ENCODE peak calls at places on chromosomes 1 and 21, in seven cellular contexts. G is H1, M is HCT116, C is K562, Y is SK-N-SH, B is HepG2, P is GM12878. K is an unnamed sample.

GRCh38 chr1:244435562-244436205 is 16.0 kb downstream of the ADSS2 start:
- DNase-seq in B (peak), G (no peak), C (no peak), M (peak), Y (no peak), P (no peak), K (no peak)

GRCh38 chr1:231369282-231369681 is 31.2 kb downstream of the SPRTN start:
- DNase-seq in Y (no peak), P (no peak), M (no peak), G (no peak), C (no peak), B (no peak), K (no peak)

GRCh38 chr1:54861070-54861761 is 25.8 kb downstream of the DHCR24 start:
- DNase-seq in M (no peak), Y (peak), C (peak), B (peak), G (no peak), P (peak), K (peak)

GRCh38 chr1:204479387-204480136 is 15.0 kb downstream of the PIK3C2B start:
- DNase-seq in C (no peak), B (no peak), P (no peak), G (no peak), M (peak), Y (no peak), K (peak)

GRCh38 chr1:8259498-8260290 is 58.2 kb upstream of the SLC45A1 start:
- DNase-seq in P (no peak), Y (no peak), B (peak), C (no peak), G (no peak), M (peak), K (peak)

GRCh38 chr1:155181371-155182051 is 7.9 kb downstream of the TRIM46 start:
- DNase-seq in C (no peak), Y (no peak), M (no peak), G (no peak), P (no peak), B (no peak), K (no peak)

GRCh38 chr1:210232524-210233215 is at the start of gene SERTAD4:
- DNase-seq in Y (peak), P (no peak), C (no peak), G (peak), M (peak), B (no peak), K (peak)

GRCh38 chr1:98034505-98034904 is 113.7 kb upstream of the DPYD start:
- DNase-seq in Y (no peak), B (no peak), G (no peak), C (no peak), P (no peak), M (no peak), K (no peak)

GRCh38 chr1:12114916-12115315 is 51.8 kb downstream of the TNFRSF8 start:
- DNase-seq in P (no peak), M (no peak), Y (no peak), B (no peak), G (no peak), C (no peak), K (no peak)

GRCh38 chr1:43997295-43997694 is 5.9 kb downstream of the CCDC24 start:
- DNase-seq in P (no peak), G (no peak), Y (peak), B (no peak), M (no peak), C (no peak), K (no peak)

GRCh38 chr1:39407496-39407888 is 83.9 kb upstream of the BMP8A start:
- DNase-seq in Y (no peak), C (no peak), G (no peak), P (no peak), M (no peak), B (no peak), K (no peak)

GRCh38 chr1:160117709-160118183 is 2.2 kb downstream of the ATP1A2 start:
- DNase-seq in B (no peak), Y (no peak), G (no peak), C (no peak), M (no peak), P (no peak), K (no peak)

GRCh38 chr1:244207935-244208244 is 156.8 kb downstream of the ZBTB18 start:
- DNase-seq in M (no peak), B (peak), C (no peak), Y (no peak), P (no peak), G (no peak), K (no peak)

GRCh38 chr1:93433407-93433961 is 14.4 kb upstream of the FNBP1L start:
- DNase-seq in Y (no peak), C (no peak), P (no peak), G (peak), M (no peak), B (no peak), K (peak)

GRCh38 chr21:41958886-41959563 is 5.2 kb upstream of the C2CD2 start:
- DNase-seq in M (no peak), Y (no peak), C (no peak), P (no peak), B (no peak), G (no peak), K (no peak)
- TF ChIP-seq JUND in M (no peak), Y (no peak), C (no peak), P (no peak), B (no peak), G (no peak), K (no peak)

DNA sequence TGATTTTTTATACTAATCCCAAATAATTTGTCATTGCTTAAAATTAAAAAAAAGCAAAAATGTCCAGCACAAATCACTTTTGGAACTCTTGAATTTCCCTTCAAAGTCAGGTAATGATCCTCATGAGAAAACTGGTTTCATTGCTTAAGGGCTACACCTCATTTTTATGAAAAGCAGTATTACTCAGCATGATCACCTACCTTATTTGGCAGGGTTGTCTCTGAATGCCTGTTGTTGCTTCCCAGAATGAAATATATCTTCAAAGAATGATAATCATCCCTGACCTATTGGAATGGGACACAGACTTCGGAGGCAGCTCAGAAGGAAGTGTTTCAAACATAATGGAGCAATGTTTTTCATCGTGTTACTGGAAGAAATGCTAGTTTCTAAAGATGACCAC is 29.6 kb downstream of the C1orf21 start:
- DNase-seq in M (no peak), Y (no peak), C (no peak), P (no peak), B (no peak), G (no peak), K (no peak)
- TF ChIP-seq JUND in M (no peak), Y (no peak), C (no peak), P (no peak), B (no peak), G (no peak), K (no peak)

DNA sequence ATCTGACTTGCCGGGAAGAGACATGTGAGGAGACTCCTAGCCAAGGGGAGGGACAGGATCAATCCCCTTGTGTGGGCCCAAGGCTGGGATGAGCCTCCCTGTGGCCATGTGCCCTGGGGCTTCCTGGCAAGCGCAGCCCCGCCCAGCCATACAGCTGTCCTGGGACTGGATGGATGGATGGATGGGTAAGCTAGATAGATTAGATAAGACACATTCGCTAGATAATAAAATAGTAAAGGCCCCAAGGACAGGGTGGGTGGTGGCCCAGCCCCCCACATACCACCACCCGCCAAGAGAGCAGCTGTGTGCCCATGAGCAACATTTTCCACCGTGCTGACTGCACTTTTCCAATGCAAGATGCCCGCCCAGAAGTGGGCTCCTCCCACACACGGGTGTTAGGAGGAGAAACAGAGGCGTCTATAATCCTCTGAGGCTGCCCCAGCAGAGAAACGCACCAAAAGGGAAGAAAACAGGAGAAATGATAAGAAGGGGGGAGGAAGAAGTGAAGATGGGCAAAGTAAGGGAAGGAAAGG is 25.1 kb downstream of the ZBTB17 start:
- DNase-seq in C (no peak), G (no peak), P (no peak), M (no peak), Y (no peak), B (no peak), K (no peak)
- TF ChIP-seq JUND in C (no peak), G (no peak), P (no peak), M (peak), Y (no peak), B (no peak), K (no peak)

DNA sequence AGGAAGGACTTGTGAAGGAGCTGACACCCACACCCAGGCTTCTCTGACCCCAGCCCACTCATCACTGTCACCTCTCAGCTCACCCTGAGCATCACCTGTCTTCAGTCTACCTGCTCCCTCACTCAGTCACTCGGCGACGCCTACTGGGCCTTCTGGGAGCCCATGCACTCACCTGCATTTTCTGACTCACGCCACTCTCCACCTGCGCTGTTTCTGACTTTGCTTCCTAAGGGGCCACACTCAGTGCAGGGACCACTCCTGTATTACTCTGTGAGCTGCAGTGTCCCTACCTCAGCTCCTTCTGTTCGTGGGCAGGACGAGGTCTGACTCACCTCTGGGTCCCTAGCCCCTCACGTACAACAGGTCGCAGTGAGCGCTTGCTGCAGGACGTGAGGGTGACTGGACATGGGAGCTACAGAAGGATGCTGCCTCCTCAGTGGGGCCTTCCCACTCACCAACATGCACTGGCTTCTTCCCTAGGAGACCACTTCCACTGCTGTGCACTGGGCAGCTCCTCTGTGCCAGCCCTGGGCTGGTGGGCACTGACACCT is 102.3 kb downstream of the GLIS1 start:
- DNase-seq in G (peak), Y (no peak), M (no peak), C (no peak), B (no peak), P (no peak), K (peak)
- TF ChIP-seq JUND in G (no peak), Y (no peak), M (no peak), C (no peak), B (no peak), P (no peak), K (no peak)

DNA sequence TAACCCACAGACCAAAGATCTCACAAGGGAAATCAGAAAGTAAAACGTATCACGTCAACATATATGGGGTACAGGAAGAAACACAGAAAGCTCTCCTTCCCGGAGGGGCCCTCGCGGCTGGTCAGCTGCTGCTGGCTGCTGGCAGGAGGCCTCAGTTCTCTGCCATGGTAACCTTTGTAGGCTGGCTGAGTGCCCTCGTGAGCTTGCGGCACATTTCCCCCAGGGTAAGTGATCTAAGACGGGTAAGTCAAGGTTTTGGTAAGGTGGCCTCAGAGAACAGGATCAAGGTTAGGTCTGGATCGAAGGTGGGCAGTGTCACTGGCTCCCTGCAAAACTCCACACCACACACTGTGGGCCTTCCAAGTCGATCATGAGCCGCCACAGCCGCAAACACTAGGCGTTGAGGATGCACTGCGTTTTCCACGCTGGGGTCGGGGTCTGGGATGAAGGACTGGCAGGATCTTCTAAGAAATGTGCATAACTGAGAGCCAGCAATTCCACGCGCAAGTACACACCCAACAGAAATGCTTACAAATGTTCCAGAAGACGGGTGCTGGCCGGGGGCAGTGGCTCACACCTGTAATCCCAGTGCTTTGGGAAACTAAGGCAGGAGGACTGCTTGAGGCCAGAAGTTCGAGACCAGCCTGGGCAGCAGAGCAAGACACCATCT is 33.9 kb downstream of the WDR4 start:
- DNase-seq in G (no peak), B (no peak), P (no peak), Y (peak), C (no peak), M (no peak), K (no peak)
- TF ChIP-seq JUND in G (no peak), B (no peak), P (no peak), Y (no peak), C (no peak), M (no peak), K (no peak)

GRCh38 chr1:66492424-66492823 is 41.5 kb upstream of the SGIP1 start:
- DNase-seq in M (no peak), Y (no peak), G (no peak), P (no peak), C (no peak), B (no peak), K (no peak)
- TF ChIP-seq JUND in M (no peak), Y (no peak), G (no peak), P (no peak), C (no peak), B (no peak), K (no peak)

GRCh38 chr1:201309420-201309819 is 26.1 kb downstream of the PKP1 start:
- DNase-seq in P (no peak), Y (peak), M (peak), G (peak), C (peak), B (peak), K (peak)
- TF ChIP-seq JUND in P (no peak), Y (no peak), M (no peak), G (no peak), C (no peak), B (no peak), K (no peak)

GRCh38 chr1:33131191-33131590 is 50.2 kb downstream of the AZIN2 start:
- DNase-seq in C (no peak), G (no peak), P (no peak), B (no peak), Y (no peak), M (no peak), K (no peak)
- TF ChIP-seq JUND in C (no peak), G (no peak), P (no peak), B (no peak), Y (no peak), M (no peak), K (no peak)

GRCh38 chr1:186783193-186783592 is 45.6 kb upstream of the PLA2G4A start:
- DNase-seq in P (no peak), B (no peak), C (no peak), M (no peak), Y (no peak), G (no peak), K (no peak)
- TF ChIP-seq JUND in P (no peak), B (no peak), C (no peak), M (no peak), Y (no peak), G (no peak), K (no peak)

DNA sequence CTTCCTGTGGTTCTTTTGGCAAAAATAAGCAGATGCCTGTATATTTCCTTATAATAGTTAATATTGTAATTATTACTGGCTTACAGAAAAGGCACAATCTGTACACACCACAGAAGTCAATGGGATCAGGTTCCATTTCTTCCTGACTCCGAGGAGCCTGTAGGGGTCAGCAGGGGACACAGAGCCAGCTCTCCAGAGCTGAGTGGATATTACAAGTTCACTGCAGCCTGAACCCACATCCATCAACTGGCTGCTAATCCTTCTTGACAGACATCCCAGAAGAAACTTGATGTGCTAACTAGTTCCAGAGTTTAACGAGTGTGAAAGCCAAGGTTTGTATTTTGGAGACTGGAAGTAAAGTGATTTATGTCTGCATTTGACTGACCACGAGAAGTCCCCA is 203.8 kb downstream of the LMX1A start:
- DNase-seq in G (no peak), P (no peak), C (no peak), M (no peak), B (peak), Y (peak), K (peak)
- TF ChIP-seq JUND in G (no peak), P (no peak), C (no peak), M (no peak), B (no peak), Y (no peak), K (no peak)